ENCODE peak calls at places on chromosomes 7 and 10, in five cellular contexts. J is GM20000; D is adrenal gland; U is activated effector memory CD4-positive, alpha-beta T cell treated with anti-CD3 and anti-CD28 coated beads, Interleukin-2, amount 50 U/mL, for 16 hours; C is NCI-H345. I is an unnamed sample.

GRCh38 chr7:88289505-88290129 is 17.1 kb downstream of the STEAP4 start:
- DNase-seq in U (no peak), J (no peak), D (no peak), C (no peak), I (no peak)

GRCh38 chr10:120495226-120495625 is 38.2 kb downstream of the PLPP4 start:
- DNase-seq in J (no peak), D (no peak), C (no peak), U (no peak), I (no peak)

GRCh38 chr7:21253740-21254687 is 173.9 kb upstream of the SP4 start:
- DNase-seq in J (peak), D (peak), C (peak), U (peak), I (peak)

GRCh38 chr10:44935201-44935960 is 24.2 kb upstream of the RASSF4 start:
- DNase-seq in J (no peak), C (no peak), D (peak), U (no peak), I (peak)

GRCh38 chr10:110497438-110498086 is at the start of gene DUSP5:
- DNase-seq in D (peak), J (peak), C (peak), U (peak), I (peak)

GRCh38 chr7:25754333-25754732 is 397.7 kb upstream of the NFE2L3 start:
- DNase-seq in U (no peak), C (no peak), J (no peak), D (no peak), I (no peak)

GRCh38 chr10:74628136-74628535 is 198.3 kb upstream of the KAT6B start:
- DNase-seq in U (no peak), J (no peak), D (no peak), C (no peak), I (no peak)

GRCh38 chr7:129502708-129503685 is 666 bp downstream of the SMKR1 start:
- DNase-seq in U (no peak), J (peak), C (peak), D (no peak), I (no peak)

GRCh38 chr10:86062647-86063145 is 303.9 kb downstream of the GRID1 start:
- DNase-seq in D (no peak), U (no peak), J (no peak), C (no peak), I (no peak)

GRCh38 chr10:28470873-28471704 is 61.8 kb upstream of the WAC start:
- DNase-seq in U (no peak), D (no peak), C (no peak), J (no peak), I (no peak)

GRCh38 chr10:12483996-12484944 is 134.9 kb downstream of the CAMK1D start:
- DNase-seq in C (no peak), U (no peak), D (no peak), J (no peak), I (no peak)

GRCh38 chr7:5420108-5420840 is 3.4 kb downstream of the TNRC18 start:
- DNase-seq in D (peak), U (peak), J (peak), C (no peak), I (no peak)

GRCh38 chr10:100696477-100696901 is 48.9 kb upstream of the PAX2 start:
- DNase-seq in C (no peak), U (no peak), D (no peak), J (no peak), I (no peak)

GRCh38 chr10:116848032-116848911 is 1.0 kb upstream of the ENO4 start:
- DNase-seq in C (no peak), J (peak), D (no peak), U (peak), I (no peak)

GRCh38 chr7:44259547-44260457 is 59.0 kb downstream of the YKT6 start:
- DNase-seq in D (peak), U (no peak), C (no peak), J (no peak), I (peak)

GRCh38 chr7:35487841-35488240 is 207.1 kb downstream of the HERPUD2 start:
- DNase-seq in C (no peak), D (no peak), J (no peak), U (no peak), I (no peak)

GRCh38 chr7:27171636-27172387 is 2.3 kb downstream of the HOXA10 start:
- DNase-seq in U (peak), J (no peak), C (no peak), D (peak), I (no peak)

GRCh38 chr7:107971613-107972012 is 31.3 kb downstream of the LAMB1 start:
- DNase-seq in D (no peak), U (no peak), C (no peak), J (no peak), I (no peak)

GRCh38 chr10:21197838-21198237 is 300.7 kb upstream of the NEBL start:
- DNase-seq in U (no peak), C (no peak), J (no peak), D (no peak), I (no peak)

GRCh38 chr7:19560111-19560883 is 148.5 kb downstream of the POLR1F start:
- DNase-seq in D (no peak), C (no peak), U (no peak), J (no peak), I (no peak)

GRCh38 chr7:147022056-147022455 is 905.5 kb downstream of the CNTNAP2 start:
- DNase-seq in C (no peak), U (no peak), D (no peak), J (no peak), I (no peak)

GRCh38 chr7:158247758-158248487 is 339.7 kb downstream of the PTPRN2 start:
- DNase-seq in U (peak), D (peak), J (no peak), C (no peak), I (no peak)

GRCh38 chr10:905972-906371 is 25.5 kb downstream of the LARP4B start:
- DNase-seq in D (no peak), U (no peak), C (no peak), J (no peak), I (no peak)

GRCh38 chr7:70615066-70615465 is 516.9 kb upstream of the GALNT17 start:
- DNase-seq in U (no peak), J (no peak), C (peak), D (no peak), I (no peak)

GRCh38 chr7:1745576-1746490 is 75.8 kb downstream of the ELFN1 start:
- DNase-seq in U (no peak), D (no peak), J (no peak), C (no peak), I (no peak)

GRCh38 chr10:132183046-132183445 is 3.7 kb upstream of the DPYSL4 start:
- DNase-seq in J (no peak), C (peak), D (no peak), U (no peak), I (no peak)

GRCh38 chr10:78604721-78605120 is 464.0 kb upstream of the ZMIZ1 start:
- DNase-seq in C (no peak), U (no peak), J (no peak), D (no peak), I (no peak)

GRCh38 chr7:54904130-54904529 is 114.7 kb upstream of the EGFR start:
- DNase-seq in D (no peak), U (no peak), J (no peak), C (no peak), I (no peak)

GRCh38 chr10:7417103-7417623 is 6.3 kb upstream of the SFMBT2 start:
- DNase-seq in D (no peak), J (no peak), U (no peak), C (no peak), I (peak)

GRCh38 chr10:44752451-44753441 is 158.4 kb upstream of the TMEM72 start:
- DNase-seq in J (no peak), U (no peak), D (peak), C (no peak), I (no peak)

GRCh38 chr7:70595741-70596574 is 536.0 kb upstream of the GALNT17 start:
- DNase-seq in U (no peak), D (no peak), C (peak), J (peak), I (no peak)

GRCh38 chr10:82934429-82934828 is 1059.4 kb downstream of the NRG3 start:
- DNase-seq in D (no peak), J (no peak), C (no peak), U (no peak), I (no peak)

GRCh38 chr7:111076205-111076604 is 14.7 kb upstream of the LRRN3 start:
- DNase-seq in J (no peak), U (no peak), D (no peak), C (no peak), I (no peak)

GRCh38 chr10:3972460-3973366 is 187.7 kb upstream of the KLF6 start:
- DNase-seq in D (no peak), U (peak), C (no peak), J (no peak), I (no peak)

GRCh38 chr10:35182631-35183510 is 56.2 kb downstream of the CREM start:
- DNase-seq in D (no peak), C (no peak), J (no peak), U (no peak), I (no peak)

GRCh38 chr10:4280481-4281206 is 495.6 kb upstream of the KLF6 start:
- DNase-seq in D (no peak), U (no peak), J (no peak), C (no peak), I (no peak)

GRCh38 chr10:63901228-63901627 is 380.0 kb downstream of the REEP3 start:
- DNase-seq in J (no peak), D (no peak), C (no peak), U (no peak), I (no peak)

GRCh38 chr10:124524991-124525653 is 63.5 kb downstream of the LHPP start:
- DNase-seq in C (no peak), D (peak), J (no peak), U (no peak), I (peak)